ENCODE peak calls at places on chromosome 11, in nine cellular contexts. X is spleen, J is OCI-LY7, T is BJ, S is HFF-Myc, C is SK-N-SH, H is cardiac muscle cell, G is WTC11, U is H1. W is an unnamed sample.

GRCh38 chr11:58829736-58830135 is 14.8 kb downstream of the GLYATL2 start:
- DNase-seq in X (no peak), J (no peak), G (no peak), H (no peak), S (no peak), U (no peak), T (peak), C (no peak), W (peak)

GRCh38 chr11:118251858-118252652 is at the start of gene MPZL3:
- DNase-seq in H (peak), U (peak), J (peak), G (peak), S (peak), C (peak), T (no peak), X (peak), W (no peak)

GRCh38 chr11:13954591-13954990 is 7.9 kb upstream of the SPON1 start:
- DNase-seq in T (no peak), C (no peak), H (no peak), S (no peak), G (no peak), J (no peak), U (no peak), X (no peak), W (no peak)

GRCh38 chr11:32131321-32131720 is 40.4 kb downstream of the RCN1 start:
- DNase-seq in H (peak), X (no peak), G (no peak), S (no peak), J (no peak), U (no peak), T (no peak), C (no peak), W (peak)

GRCh38 chr11:69915501-69916250 is 96.5 kb upstream of the FGF3 start:
- DNase-seq in S (peak), C (peak), X (peak), H (peak), U (peak), J (peak), T (peak), G (peak), W (peak)

GRCh38 chr11:19013181-19013857 is 47.2 kb downstream of the MRGPRX2 start:
- DNase-seq in U (peak), C (no peak), S (no peak), H (no peak), G (peak), T (no peak), J (no peak), X (no peak), W (no peak)

GRCh38 chr11:129895126-129896041 is at the start of gene NFRKB:
- DNase-seq in H (peak), S (peak), U (peak), J (peak), T (peak), C (peak), G (peak), X (peak), W (peak)

GRCh38 chr11:19980957-19981669 is 179.2 kb downstream of the DBX1 start:
- DNase-seq in S (no peak), G (no peak), H (peak), J (no peak), X (no peak), T (peak), U (no peak), C (peak), W (peak)

GRCh38 chr11:115869780-115870431 is 365.7 kb upstream of the CADM1 start:
- DNase-seq in J (peak), U (peak), H (peak), C (peak), G (peak), X (no peak), T (no peak), S (no peak), W (no peak)

GRCh38 chr11:30801357-30801756 is 215.2 kb upstream of the MPPED2 start:
- DNase-seq in G (no peak), H (no peak), U (no peak), J (no peak), C (no peak), S (no peak), X (no peak), T (no peak), W (no peak)

GRCh38 chr11:61890536-61891330 is 612 bp downstream of the FADS3 start:
- DNase-seq in G (no peak), U (peak), H (peak), C (peak), S (no peak), T (peak), X (peak), J (peak), W (peak)

GRCh38 chr11:112620621-112621394 is 340.4 kb upstream of the NCAM1 start:
- DNase-seq in H (peak), S (no peak), G (no peak), U (no peak), T (no peak), C (no peak), X (no peak), J (no peak), W (no peak)

GRCh38 chr11:12705874-12706273 is 31.7 kb downstream of the TEAD1 start:
- DNase-seq in C (no peak), U (no peak), J (no peak), G (no peak), H (peak), X (no peak), T (no peak), S (no peak), W (no peak)

GRCh38 chr11:69280451-69280850 is 13.5 kb upstream of the MYEOV start:
- DNase-seq in T (no peak), X (no peak), C (no peak), J (no peak), S (no peak), G (no peak), H (peak), U (no peak), W (peak)

GRCh38 chr11:120682026-120682649 is 170.6 kb downstream of the GRIK4 start:
- DNase-seq in U (no peak), T (no peak), S (no peak), C (no peak), G (peak), H (no peak), X (no peak), J (no peak), W (no peak)

GRCh38 chr11:28963189-28963588 is 855.0 kb downstream of the METTL15 start:
- DNase-seq in G (no peak), U (no peak), X (no peak), J (no peak), S (no peak), H (peak), T (peak), C (no peak), W (peak)

GRCh38 chr11:116217441-116217840 is 555.3 kb downstream of the BUD13 start:
- DNase-seq in J (no peak), G (no peak), C (no peak), H (no peak), X (no peak), T (no peak), U (no peak), S (no peak), W (no peak)

GRCh38 chr11:126925321-126926093 is 75.1 kb downstream of the KIRREL3 start:
- DNase-seq in C (no peak), X (no peak), J (no peak), G (no peak), T (no peak), U (no peak), H (no peak), S (no peak), W (peak)

GRCh38 chr11:130623909-130624668 is 175.6 kb downstream of the ADAMTS15 start:
- DNase-seq in U (no peak), S (no peak), H (no peak), X (no peak), J (no peak), C (no peak), T (no peak), G (no peak), W (no peak)

GRCh38 chr11:78822931-78823423 is 248.3 kb upstream of the NARS2 start:
- DNase-seq in J (no peak), G (no peak), X (no peak), T (no peak), C (no peak), S (no peak), H (no peak), U (no peak), W (no peak)

GRCh38 chr11:70381872-70382842 is 16.2 kb upstream of the CTTN start:
- DNase-seq in G (no peak), X (no peak), H (peak), S (no peak), T (peak), J (no peak), C (no peak), U (no peak), W (peak)

GRCh38 chr11:112795896-112796686 is 165.1 kb upstream of the NCAM1 start:
- DNase-seq in S (no peak), X (no peak), G (no peak), C (no peak), U (no peak), T (no peak), H (no peak), J (no peak), W (no peak)

GRCh38 chr11:28657378-28658030 is 549.3 kb downstream of the METTL15 start:
- DNase-seq in S (no peak), T (no peak), H (peak), J (no peak), C (no peak), X (no peak), U (no peak), G (no peak), W (peak)

GRCh38 chr11:396948-397548 is 3.0 kb downstream of the PKP3 start:
- DNase-seq in J (no peak), C (peak), G (no peak), H (peak), S (no peak), U (no peak), T (no peak), X (peak), W (peak)

GRCh38 chr11:17750817-17751165 is 16.2 kb downstream of the KCNC1 start:
- DNase-seq in H (no peak), U (no peak), T (no peak), S (no peak), J (no peak), G (no peak), X (no peak), C (no peak), W (no peak)

GRCh38 chr11:14544611-14545010 is 24.4 kb upstream of the PSMA1 start:
- DNase-seq in G (no peak), U (no peak), C (no peak), J (no peak), T (peak), H (peak), S (no peak), X (no peak), W (no peak)

GRCh38 chr11:75400110-75400865 is 970 bp downstream of the RPS3 start:
- DNase-seq in G (no peak), C (no peak), H (peak), S (no peak), U (no peak), T (no peak), X (no peak), J (peak), W (no peak)

GRCh38 chr11:2837096-2837601 is 48.4 kb downstream of the CDKN1C start:
- DNase-seq in G (peak), J (no peak), H (peak), X (no peak), U (no peak), C (peak), S (no peak), T (no peak), W (peak)

GRCh38 chr11:124669193-124669592 is 4.3 kb downstream of the SIAE start:
- DNase-seq in S (peak), J (peak), C (peak), G (peak), H (peak), T (no peak), U (peak), X (no peak), W (peak)

GRCh38 chr11:100576044-100577021 is 110.8 kb upstream of the ARHGAP42 start:
- DNase-seq in H (peak), S (no peak), J (peak), T (no peak), X (no peak), C (peak), G (no peak), U (no peak), W (peak)

GRCh38 chr11:119372260-119373058 is 9.0 kb downstream of the USP2 start:
- DNase-seq in G (no peak), T (no peak), X (no peak), H (no peak), J (no peak), U (no peak), S (no peak), C (no peak), W (no peak)

GRCh38 chr11:119375629-119376196 is 5.8 kb downstream of the USP2 start:
- DNase-seq in J (no peak), S (no peak), X (no peak), U (peak), C (peak), G (no peak), H (peak), T (no peak), W (peak)

GRCh38 chr11:119374632-119375394 is 6.7 kb downstream of the USP2 start:
- DNase-seq in H (no peak), G (no peak), U (peak), T (no peak), C (peak), S (no peak), X (no peak), J (no peak), W (peak)

GRCh38 chr11:119373059-119373875 is 8.2 kb downstream of the USP2 start:
- DNase-seq in S (no peak), U (no peak), J (peak), G (no peak), X (no peak), H (no peak), C (no peak), T (no peak), W (no peak)

DNA sequence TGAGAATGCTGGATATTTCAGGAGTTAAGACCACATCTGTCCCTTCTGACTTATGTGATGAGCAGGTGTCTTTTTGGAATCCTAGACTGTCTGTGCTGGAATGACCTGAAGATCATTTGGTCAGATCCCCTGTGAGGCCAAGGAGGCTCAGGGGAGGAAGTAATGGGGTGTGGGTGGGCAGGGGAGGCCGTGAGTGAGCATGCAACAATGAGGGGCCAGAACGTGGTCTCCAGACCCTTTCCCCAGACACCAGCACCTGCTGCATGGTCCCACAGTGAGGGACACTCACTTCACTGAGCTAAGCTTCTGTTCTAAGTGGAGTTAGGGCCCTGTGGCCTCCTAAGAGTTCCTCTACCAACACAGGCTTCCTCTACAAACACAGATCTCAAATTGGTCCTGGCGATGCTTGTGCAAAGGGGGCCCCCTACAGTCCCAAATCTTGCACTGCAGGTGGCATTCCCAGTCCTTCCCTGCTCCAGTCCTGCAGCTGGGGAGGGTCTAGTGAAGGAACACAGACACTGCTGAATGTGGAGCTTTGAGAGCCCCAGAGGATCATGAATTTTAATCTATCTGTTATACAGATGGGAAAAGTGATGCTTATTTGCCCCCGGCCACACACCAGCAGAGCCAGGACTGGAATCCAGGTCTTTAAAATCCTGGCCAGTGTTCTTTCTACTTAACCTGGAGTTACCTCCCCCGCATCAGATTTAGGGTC is 7.4 kb downstream of the USP2 start:
- DNase-seq in X (no peak), H (peak), T (no peak), G (peak), C (peak), S (no peak), U (peak), J (peak), W (peak)
- TF ChIP-seq CTCF in X (peak), H (peak), T (peak), G (peak), C (peak), S (peak), U (peak), J (peak), W (peak)

DNA sequence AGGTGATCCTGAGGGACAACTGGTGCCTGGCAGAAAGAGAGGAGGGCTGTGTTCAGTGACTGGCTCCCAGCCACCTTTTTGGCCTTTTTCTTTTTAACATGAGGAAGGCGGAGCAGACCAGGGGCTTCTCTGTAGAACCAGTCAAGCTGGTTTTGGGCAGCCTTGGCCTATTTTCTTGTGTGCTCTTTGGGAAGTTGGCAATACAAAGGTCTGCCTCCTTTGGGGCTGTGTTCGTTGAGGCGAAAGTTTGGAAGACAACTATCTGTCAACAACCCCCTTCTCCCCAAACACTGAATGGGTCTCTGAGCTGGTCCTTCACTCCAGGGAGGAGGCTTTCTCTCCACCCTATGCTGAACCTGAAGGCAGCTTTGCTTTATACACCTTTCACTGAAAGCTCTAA is 8.5 kb downstream of the MARK2 start:
- DNase-seq in S (no peak), H (no peak), J (no peak), U (no peak), C (no peak), X (no peak), G (peak), T (no peak), W (no peak)
- TF ChIP-seq CTCF in S (no peak), H (no peak), J (no peak), U (no peak), C (no peak), X (no peak), G (no peak), T (no peak), W (no peak)

GRCh38 chr11:34148504-34149165 is 43.2 kb downstream of the NAT10 start:
- DNase-seq in T (no peak), C (no peak), G (no peak), S (no peak), X (no peak), J (no peak), U (no peak), H (no peak), W (no peak)

GRCh38 chr11:34149274-34149673 is 43.8 kb downstream of the NAT10 start:
- DNase-seq in T (no peak), X (no peak), C (no peak), G (no peak), H (no peak), U (no peak), J (no peak), S (no peak), W (no peak)

GRCh38 chr11:34150494-34151151 is 45.2 kb downstream of the NAT10 start:
- DNase-seq in J (no peak), C (peak), S (no peak), X (peak), T (no peak), U (no peak), H (no peak), G (no peak), W (no peak)

GRCh38 chr11:34151166-34151565 is 45.7 kb downstream of the NAT10 start:
- DNase-seq in J (no peak), G (no peak), H (no peak), U (no peak), T (no peak), S (no peak), X (peak), C (no peak), W (no peak)

DNA sequence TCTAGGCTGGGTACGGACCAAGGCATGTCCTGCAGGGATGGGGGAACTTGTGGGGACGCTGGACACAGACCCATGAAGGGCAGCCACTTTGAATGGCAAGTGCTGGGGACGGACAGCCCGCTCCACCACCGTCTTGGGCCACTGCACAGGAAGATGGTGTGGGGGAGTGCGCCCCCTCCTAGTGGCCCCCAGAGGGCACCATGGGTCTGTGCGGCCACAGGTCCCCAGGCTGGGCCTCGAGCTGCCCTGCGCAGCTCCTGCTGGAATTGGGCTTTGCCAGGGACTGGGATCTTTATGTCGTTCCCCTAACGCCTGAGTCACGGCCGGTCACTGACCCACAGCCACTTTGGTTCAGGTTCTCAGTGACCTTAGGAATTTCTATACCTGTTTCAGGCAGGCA is 44.4 kb downstream of the NAT10 start:
- DNase-seq in G (peak), C (peak), X (no peak), T (no peak), S (no peak), J (no peak), H (peak), U (peak), W (no peak)
- TF ChIP-seq CTCF in G (no peak), C (peak), X (no peak), T (peak), S (peak), J (peak), H (peak), U (peak), W (peak)

GRCh38 chr11:94528551-94528950 is 15.2 kb upstream of the FUT4 start:
- DNase-seq in T (no peak), U (no peak), C (no peak), X (no peak), J (no peak), G (no peak), H (no peak), S (no peak), W (no peak)

GRCh38 chr11:94521684-94522083 is 9.4 kb downstream of the C11orf97 start:
- DNase-seq in G (no peak), T (no peak), U (no peak), S (no peak), J (peak), C (no peak), H (peak), X (no peak), W (peak)

GRCh38 chr11:94524293-94524692 is 12.0 kb downstream of the C11orf97 start:
- DNase-seq in S (no peak), C (no peak), G (no peak), X (no peak), H (no peak), T (no peak), U (no peak), J (no peak), W (no peak)

GRCh38 chr11:94526645-94527438 is 14.6 kb downstream of the C11orf97 start:
- DNase-seq in X (no peak), C (no peak), T (no peak), U (no peak), H (no peak), S (no peak), G (no peak), J (no peak), W (no peak)

GRCh38 chr11:94525933-94526332 is 13.7 kb downstream of the C11orf97 start:
- DNase-seq in T (no peak), H (peak), U (no peak), G (no peak), C (no peak), S (peak), J (no peak), X (peak), W (peak)
- TF ChIP-seq CTCF in T (no peak), H (no peak), U (no peak), G (no peak), C (no peak), S (no peak), J (no peak), X (no peak), W (no peak)

DNA sequence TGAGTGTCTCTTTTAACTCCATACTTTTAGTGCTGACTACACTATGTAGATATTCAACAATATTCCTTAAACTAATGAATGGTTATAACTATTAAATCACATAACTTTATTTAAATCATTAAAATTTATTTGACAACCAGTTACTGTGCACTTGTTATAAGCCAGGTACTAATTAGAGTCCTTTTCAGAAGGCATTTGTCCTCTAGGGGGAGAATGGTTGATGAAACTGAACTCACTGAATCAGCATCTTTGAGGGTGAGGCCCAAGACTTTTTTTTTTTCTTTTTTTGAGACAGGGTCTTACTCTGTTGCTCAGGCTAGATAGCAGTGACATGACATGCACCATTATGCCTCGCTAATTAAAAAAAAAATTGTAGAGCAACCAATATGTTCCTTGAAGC is 515.6 kb upstream of the CCDC90B start:
- DNase-seq in G (no peak), H (no peak), T (no peak), C (no peak), S (no peak), X (no peak), J (no peak), U (no peak), W (no peak)
- TF ChIP-seq CTCF in G (no peak), H (peak), T (peak), C (peak), S (peak), X (no peak), J (peak), U (no peak), W (peak)

W was measured in HFFc6.